ENCODE peak calls at places on chromosome 20, in five cellular contexts. A, H, D, S and C are unnamed samples.

GRCh38 chr20:35892871-35893270 is 61.4 kb downstream of the SCAND1 start:
- DNase-seq in A (no peak), H (no peak), D (no peak), S (no peak), C (no peak)

GRCh38 chr20:59779656-59780380 is 153.6 kb downstream of the SYCP2 start:
- DNase-seq in A (no peak), H (no peak), D (no peak), S (no peak), C (no peak)

GRCh38 chr20:10432079-10432478 is 1.9 kb downstream of the MKKS start:
- DNase-seq in A (no peak), H (no peak), D (no peak), S (no peak), C (no peak)

GRCh38 chr20:57060407-57061057 is 205.9 kb downstream of the BMP7 start:
- DNase-seq in A (no peak), H (no peak), D (no peak), S (no peak), C (no peak)

GRCh38 chr20:48703107-48703506 is 124.7 kb downstream of the PREX1 start:
- DNase-seq in A (peak; percentile 52), H (peak; percentile 29), D (no peak), S (no peak), C (peak; percentile 81)

GRCh38 chr20:41367393-41367695 is 726 bp upstream of the EMILIN3 start:
- DNase-seq in A (no peak), H (no peak), D (no peak), S (no peak), C (no peak)

GRCh38 chr20:3660262-3661059 is 2.7 kb downstream of the GFRA4 start:
- DNase-seq in A (no peak), H (no peak), D (no peak), S (no peak), C (peak; percentile 34)

GRCh38 chr20:15154070-15154469 is 816.7 kb upstream of the FLRT3 start:
- DNase-seq in A (no peak), H (no peak), D (no peak), S (no peak), C (no peak)

GRCh38 chr20:33301192-33301930 is 18.3 kb downstream of the BPIFB1 start:
- DNase-seq in A (no peak), H (no peak), D (no peak), S (no peak), C (no peak)

GRCh38 chr20:19691125-19691524 is 66.9 kb upstream of the RIN2 start:
- DNase-seq in A (no peak), H (no peak), D (no peak), S (no peak), C (no peak)

GRCh38 chr20:35947489-35947888 is 6.8 kb downstream of the SCAND1 start:
- DNase-seq in A (no peak), H (no peak), D (no peak), S (no peak), C (no peak)

GRCh38 chr20:47493175-47493953 is 8.3 kb upstream of the NCOA3 start:
- DNase-seq in A (peak; percentile 92), H (peak; percentile 5), D (peak; percentile 50), S (peak; percentile 81), C (peak; percentile 93)

GRCh38 chr20:49045440-49046086 is 549 bp upstream of the CSE1L start:
- DNase-seq in A (no peak), H (no peak), D (no peak), S (no peak), C (no peak)

GRCh38 chr20:2108987-2109386 is 7.4 kb downstream of the STK35 start:
- DNase-seq in A (no peak), H (no peak), D (no peak), S (no peak), C (no peak)

GRCh38 chr20:52200870-52201269 is 9.3 kb upstream of the ZFP64 start:
- DNase-seq in A (no peak), H (no peak), D (no peak), S (peak; percentile 20), C (no peak)

GRCh38 chr20:49691818-49692568 is 21.7 kb downstream of the B4GALT5 start:
- DNase-seq in A (no peak), H (no peak), D (no peak), S (no peak), C (no peak)

GRCh38 chr20:2381303-2381702 is 602 bp downstream of the TGM6 start:
- DNase-seq in A (no peak), H (no peak), D (no peak), S (no peak), C (no peak)

GRCh38 chr20:4261333-4262284 is 246.3 kb upstream of the RNF24 start:
- DNase-seq in A (no peak), H (no peak), D (no peak), S (no peak), C (no peak)

GRCh38 chr20:53910312-53911002 is 159.9 kb downstream of the BCAS1 start:
- DNase-seq in A (no peak), H (no peak), D (no peak), S (no peak), C (no peak)